ENCODE peak calls at places on chromosomes 12 and 14, in ten cellular contexts. P is GM12865, J is spleen, G is dorsolateral prefrontal cortex, A is tibial artery, B is fibroblast of pulmonary artery, M is A549, V is heart left ventricle, Z is body of pancreas, U is mammary epithelial cell. D is an unnamed sample.

GRCh38 chr14:88630565-88630964 is 67.7 kb downstream of the ZC3H14 start:
- DNase-seq in P (peak), J (no peak), G (no peak), A (no peak), B (peak), M (peak), V (no peak), Z (no peak), U (peak), D (no peak)

GRCh38 chr12:62726471-62726980 is 208.4 kb downstream of the PPM1H start:
- DNase-seq in P (no peak), J (no peak), G (no peak), A (no peak), B (no peak), M (no peak), V (no peak), Z (no peak), U (no peak), D (no peak)

GRCh38 chr12:104669851-104670337 is 213.1 kb downstream of the CHST11 start:
- DNase-seq in P (peak), J (peak), G (no peak), A (peak), B (no peak), M (no peak), V (peak), Z (no peak), U (no peak), D (no peak)

GRCh38 chr12:49979791-49980190 is 7.0 kb downstream of the AQP6 start:
- DNase-seq in P (no peak), J (no peak), G (no peak), A (no peak), B (no peak), M (no peak), V (no peak), Z (no peak), U (no peak), D (no peak)

GRCh38 chr14:82528011-82528410 is 994.4 kb upstream of the SEL1L start:
- DNase-seq in P (no peak), J (no peak), G (no peak), A (no peak), B (no peak), M (no peak), V (no peak), Z (no peak), U (no peak), D (no peak)

GRCh38 chr12:50314629-50315312 is 31.5 kb upstream of the LIMA1 start:
- DNase-seq in P (peak), J (no peak), G (no peak), A (no peak), B (peak), M (peak), V (no peak), Z (no peak), U (no peak), D (no peak)

GRCh38 chr12:46388427-46388992 is 15.9 kb upstream of the SLC38A2 start:
- DNase-seq in P (peak), J (no peak), G (no peak), A (no peak), B (peak), M (no peak), V (no peak), Z (no peak), U (no peak), D (no peak)

GRCh38 chr12:52501490-52501889 is 8.4 kb upstream of the KRT6A start:
- DNase-seq in P (no peak), J (no peak), G (no peak), A (no peak), B (no peak), M (no peak), V (no peak), Z (no peak), U (no peak), D (no peak)

GRCh38 chr12:113697646-113698504 is 226.2 kb upstream of the LHX5 start:
- DNase-seq in P (no peak), J (no peak), G (no peak), A (no peak), B (no peak), M (no peak), V (no peak), Z (no peak), U (no peak), D (no peak)

GRCh38 chr12:104060791-104061190 is 3.5 kb upstream of the HCFC2 start:
- DNase-seq in P (no peak), J (no peak), G (no peak), A (no peak), B (no peak), M (no peak), V (no peak), Z (no peak), U (peak), D (no peak)

GRCh38 chr14:77043984-77044485 is 15.5 kb upstream of the IRF2BPL start:
- DNase-seq in P (no peak), J (no peak), G (no peak), A (no peak), B (no peak), M (no peak), V (no peak), Z (no peak), U (no peak), D (no peak)

GRCh38 chr12:105748806-105749600 is 389.8 kb downstream of the NUAK1 start:
- DNase-seq in P (no peak), J (no peak), G (peak), A (peak), B (peak), M (no peak), V (peak), Z (peak), U (peak), D (peak)

GRCh38 chr12:102534899-102535298 is 54.5 kb upstream of the IGF1 start:
- DNase-seq in P (no peak), J (no peak), G (no peak), A (no peak), B (no peak), M (no peak), V (no peak), Z (no peak), U (no peak), D (no peak)

GRCh38 chr12:4701383-4701782 is 18.8 kb upstream of the GALNT8 start:
- DNase-seq in P (no peak), J (no peak), G (no peak), A (no peak), B (peak), M (no peak), V (peak), Z (no peak), U (no peak), D (no peak)

GRCh38 chr14:61192970-61193369 is 88.2 kb downstream of the TMEM30B start:
- DNase-seq in P (no peak), J (no peak), G (no peak), A (no peak), B (no peak), M (no peak), V (no peak), Z (no peak), U (no peak), D (no peak)

GRCh38 chr12:116164263-116164817 is 113.2 kb downstream of the MED13L start:
- DNase-seq in P (no peak), J (no peak), G (no peak), A (no peak), B (no peak), M (no peak), V (no peak), Z (no peak), U (no peak), D (no peak)

GRCh38 chr14:94773017-94773681 is 3.2 kb upstream of the GSC start:
- DNase-seq in P (no peak), J (no peak), G (no peak), A (no peak), B (no peak), M (no peak), V (no peak), Z (no peak), U (no peak), D (no peak)

GRCh38 chr12:6753772-6754356 is 923 bp upstream of the MLF2 start:
- DNase-seq in P (no peak), J (no peak), G (no peak), A (no peak), B (no peak), M (no peak), V (no peak), Z (peak), U (no peak), D (no peak)
- H3K4me3 ChIP-seq in P (no peak), J (peak), G (peak), A (peak), B (no peak), M (no peak), V (no peak), Z (no peak), U (no peak), D (no peak)

GRCh38 chr12:108232565-108232964 is 103.5 kb downstream of the WSCD2 start:
- DNase-seq in P (no peak), J (no peak), G (no peak), A (no peak), B (no peak), M (peak), V (no peak), Z (no peak), U (peak), D (no peak)

GRCh38 chr12:108235231-108235959 is 103.7 kb downstream of the CMKLR1 start:
- DNase-seq in P (no peak), J (no peak), G (no peak), A (no peak), B (no peak), M (no peak), V (no peak), Z (no peak), U (no peak), D (no peak)

GRCh38 chr12:108236366-108236765 is 102.7 kb downstream of the CMKLR1 start:
- DNase-seq in P (no peak), J (no peak), G (no peak), A (no peak), B (no peak), M (no peak), V (no peak), Z (no peak), U (no peak), D (no peak)

GRCh38 chr12:108231909-108232434 is 102.9 kb downstream of the WSCD2 start:
- DNase-seq in P (no peak), J (no peak), G (no peak), A (no peak), B (no peak), M (no peak), V (no peak), Z (no peak), U (no peak), D (no peak)

DNA sequence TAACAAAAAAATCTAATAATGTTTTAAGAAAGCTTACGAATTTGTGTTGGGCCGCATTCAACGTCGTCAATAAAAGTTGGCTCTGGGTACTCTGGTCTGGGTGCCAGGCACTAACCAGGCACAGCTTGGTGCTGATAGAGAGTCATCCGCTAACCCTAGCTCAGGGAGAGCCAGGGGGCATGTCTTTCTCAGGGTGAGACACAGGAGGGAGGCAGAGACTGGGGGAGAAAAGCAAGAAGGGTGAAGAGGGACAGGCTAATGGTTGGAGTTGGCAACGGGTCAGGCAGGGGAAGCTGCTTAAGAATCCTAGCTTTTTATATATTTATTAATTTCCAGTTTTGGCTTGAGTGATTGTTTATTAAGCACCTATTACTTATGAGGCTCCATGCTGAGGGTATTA is 105.0 kb downstream of the CMKLR1 start:
- DNase-seq in P (peak), J (no peak), G (no peak), A (peak), B (peak), M (no peak), V (peak), Z (no peak), U (no peak), D (no peak)
- TF ChIP-seq CTCF in P (peak), J (no peak), G (no peak), A (peak), B (no peak), M (no peak), V (peak), Z (no peak), U (peak), D (peak)

GRCh38 chr12:93315907-93316622 is 61.7 kb upstream of the NUDT4 start:
- DNase-seq in P (no peak), J (no peak), G (no peak), A (no peak), B (peak), M (no peak), V (no peak), Z (no peak), U (no peak), D (no peak)
- H3K4me3 ChIP-seq in P (no peak), J (no peak), G (no peak), A (no peak), B (no peak), M (peak), V (no peak), Z (no peak), U (no peak), D (no peak)

DNA sequence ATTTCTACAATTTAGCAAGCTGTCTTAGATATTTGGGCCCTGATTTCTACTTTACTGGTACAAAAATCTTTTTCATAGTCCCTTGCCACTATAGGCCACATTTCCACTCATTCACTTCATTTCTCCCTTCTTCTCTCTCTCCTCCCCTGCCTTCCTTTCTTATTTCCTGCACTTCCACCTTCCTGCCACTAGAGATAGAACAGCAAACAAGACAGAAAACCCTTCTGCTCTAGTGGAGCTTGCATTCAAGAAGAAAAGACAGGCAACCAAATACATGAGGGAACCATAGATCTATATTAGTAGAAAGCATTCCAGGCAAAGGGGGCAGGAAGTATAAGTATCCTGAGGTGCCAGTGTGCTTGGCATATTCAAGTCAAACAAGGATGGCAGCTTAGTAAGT is 623.5 kb downstream of the FLRT2 start:
- DNase-seq in P (no peak), J (no peak), G (no peak), A (no peak), B (no peak), M (no peak), V (no peak), Z (no peak), U (no peak), D (no peak)
- TF ChIP-seq CTCF in P (no peak), J (no peak), G (no peak), A (no peak), B (no peak), M (no peak), V (no peak), Z (no peak), U (peak), D (no peak)

DNA sequence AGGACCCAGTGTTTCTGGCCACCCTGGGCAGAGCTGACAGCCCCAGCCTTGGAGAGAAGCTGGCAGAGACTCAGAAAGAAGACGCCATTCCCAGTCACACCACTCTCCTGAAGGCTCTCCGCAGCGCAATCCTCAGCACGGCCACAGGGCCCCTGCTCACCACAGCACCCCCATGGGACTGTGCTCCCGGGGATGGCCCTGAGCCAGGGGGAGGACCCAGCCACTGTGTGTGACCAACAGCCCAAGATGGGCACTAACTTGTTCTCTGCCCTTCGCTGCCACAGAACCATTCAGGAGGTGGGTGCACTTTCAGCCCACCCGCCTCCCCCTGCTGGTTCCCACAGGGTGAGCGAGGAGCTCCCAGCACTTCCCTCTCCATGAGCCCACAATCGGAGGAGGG is 57.1 kb downstream of the CCNK start:
- DNase-seq in P (no peak), J (no peak), G (no peak), A (no peak), B (no peak), M (no peak), V (no peak), Z (no peak), U (no peak), D (no peak)
- H3K4me3 ChIP-seq in P (no peak), J (no peak), G (no peak), A (no peak), B (no peak), M (no peak), V (no peak), Z (no peak), U (no peak), D (no peak)